ENCODE peak calls at places on chromosome 17, in nine cellular contexts. A is A549, P is ascending aorta, G is breast epithelium, C is colonic mucosa, L is brain microvascular endothelial cell, W is esophagus muscularis mucosa, M is neural progenitor cell, E is HCT116. Q is an unnamed sample.

GRCh38 chr17:67725232-67726206 is 7.8 kb downstream of the NOL11 start:
- DNase-seq in A (no peak), P (no peak), G (no peak), C (no peak), L (no peak), W (no peak), M (no peak), E (no peak), Q (no peak)

GRCh38 chr17:6279659-6280058 is 155.3 kb downstream of the AIPL1 start:
- DNase-seq in A (no peak), P (no peak), G (no peak), C (peak; percentile 60), L (no peak), W (no peak), M (peak; percentile 65), E (peak; percentile 56), Q (no peak)

GRCh38 chr17:9291912-9292562 is 270.7 kb downstream of the NTN1 start:
- DNase-seq in A (peak; percentile 60), P (no peak), G (peak; percentile 55), C (peak; percentile 51), L (peak; percentile 22), W (no peak), M (peak; percentile 44), E (no peak), Q (peak; percentile 8)

GRCh38 chr17:48037924-48038323 is 327 bp upstream of the COPZ2 start:
- DNase-seq in A (peak; percentile 32), P (no peak), G (no peak), C (no peak), L (no peak), W (no peak), M (no peak), E (no peak), Q (no peak)

GRCh38 chr17:12047977-12048376 is 27.3 kb downstream of the MAP2K4 start:
- DNase-seq in A (no peak), P (no peak), G (no peak), C (no peak), L (peak; percentile 53), W (no peak), M (no peak), E (no peak), Q (peak; percentile 17)

GRCh38 chr17:44360826-44361225 is 2.8 kb downstream of the FAM171A2 start:
- DNase-seq in A (no peak), P (no peak), G (no peak), C (no peak), L (peak; percentile 14), W (no peak), M (peak; percentile 85), E (no peak), Q (peak; percentile 22)

GRCh38 chr17:17741346-17742023 is 60.2 kb downstream of the RAI1 start:
- DNase-seq in A (no peak), P (no peak), G (no peak), C (no peak), L (no peak), W (no peak), M (peak; percentile 91), E (no peak), Q (peak; percentile 49)

GRCh38 chr17:74274060-74274702 is at the start of gene DNAI2:
- DNase-seq in A (no peak), P (no peak), G (no peak), C (no peak), L (no peak), W (no peak), M (peak; percentile 75), E (no peak), Q (no peak)

GRCh38 chr17:64069143-64069542 is 48.7 kb upstream of the ICAM2 start:
- DNase-seq in A (no peak), P (no peak), G (no peak), C (no peak), L (no peak), W (no peak), M (no peak), E (no peak), Q (no peak)

GRCh38 chr17:64067642-64068041 is 47.2 kb upstream of the ICAM2 start:
- DNase-seq in A (no peak), P (no peak), G (no peak), C (no peak), L (no peak), W (no peak), M (no peak), E (no peak), Q (no peak)

GRCh38 chr17:64064331-64064730 is 43.9 kb upstream of the ICAM2 start:
- DNase-seq in A (no peak), P (no peak), G (no peak), C (peak; percentile 71), L (no peak), W (no peak), M (no peak), E (no peak), Q (no peak)

GRCh38 chr17:64063766-64064224 is 43.4 kb upstream of the ICAM2 start:
- DNase-seq in A (peak; percentile 53), P (no peak), G (no peak), C (peak; percentile 74), L (peak; percentile 13), W (no peak), M (peak; percentile 78), E (no peak), Q (no peak)

DNA sequence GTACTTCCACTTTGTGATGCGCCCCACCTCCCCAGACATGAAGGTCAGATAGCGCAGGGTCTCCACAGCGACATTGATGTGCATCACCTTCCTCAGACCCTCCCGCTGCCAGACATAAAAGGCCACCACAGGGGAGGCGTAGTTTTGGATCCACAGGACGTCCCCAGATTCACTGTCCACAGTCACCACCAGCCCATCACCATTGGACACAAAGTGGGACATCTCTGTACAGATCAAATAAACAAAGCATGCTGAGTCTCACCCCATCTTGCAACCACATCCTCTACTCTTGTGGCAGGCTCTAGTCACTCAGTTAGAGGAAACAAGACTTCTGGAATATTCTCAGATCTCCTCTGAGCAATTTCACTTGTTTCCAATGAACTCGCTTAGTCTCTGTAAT is 46.3 kb upstream of the ICAM2 start:
- DNase-seq in A (no peak), P (no peak), G (no peak), C (no peak), L (no peak), W (no peak), M (no peak), E (no peak), Q (no peak)
- H3K4me3 ChIP-seq in A (no peak overlapping the region), P (no peak overlapping the region), G (no peak overlapping the region), C (no peak overlapping the region), L (no peak overlapping the region), W (no peak overlapping the region), M (no peak overlapping the region), E (no peak overlapping the region), Q (no peak overlapping the region)

GRCh38 chr17:65554568-65555223 is 6.8 kb downstream of the AXIN2 start:
- DNase-seq in A (no peak), P (no peak), G (no peak), C (peak; percentile 48), L (peak; percentile 3), W (no peak), M (peak; percentile 33), E (no peak), Q (peak; percentile 35)
- TF ChIP-seq CTCF in A (no peak), P (peak; percentile 7), G (no peak), C (no peak), L (peak; percentile 40), W (peak; percentile 36), M (peak; percentile 23), E (no peak), Q (peak; percentile 20)

DNA sequence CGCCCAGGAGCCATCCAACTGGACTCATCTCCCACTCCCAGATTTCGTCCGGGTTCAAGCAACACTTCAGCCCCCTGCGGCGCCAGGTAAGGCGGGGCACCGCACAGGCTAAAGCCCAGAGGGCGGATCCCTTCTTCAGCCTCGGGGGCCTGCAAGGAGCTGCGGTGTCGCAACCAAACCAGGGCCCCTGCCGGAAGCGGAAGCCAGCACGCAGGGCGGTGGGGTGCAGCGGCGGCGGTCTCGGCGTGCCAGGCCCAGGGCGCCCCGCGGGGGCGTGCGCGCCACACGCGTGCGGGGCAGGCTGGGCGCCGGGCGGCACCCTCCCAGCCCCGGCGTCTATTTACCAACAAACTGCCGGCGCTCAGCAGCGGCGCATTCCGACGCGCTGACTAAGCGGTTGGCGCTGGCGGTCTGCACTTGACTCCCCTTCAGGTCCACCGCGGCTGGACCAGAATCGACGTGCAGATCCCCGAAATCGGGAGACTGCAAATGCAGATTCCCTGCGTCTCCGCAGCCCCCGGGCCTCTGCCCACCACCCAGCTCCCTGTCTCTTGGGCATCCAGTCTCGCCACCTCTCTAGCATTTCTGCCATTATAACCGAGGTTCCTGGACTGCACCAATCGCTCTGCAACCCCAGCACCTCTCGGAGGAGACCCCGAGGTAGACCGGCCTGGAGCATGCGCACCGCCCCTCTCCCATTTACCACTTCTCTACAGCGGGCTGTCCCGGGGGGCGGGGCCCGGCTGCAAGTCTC is 433 bp upstream of the DLX4 start:
- DNase-seq in A (peak; percentile 95), P (no peak), G (no peak), C (peak; percentile 64), L (peak; percentile 42), W (no peak), M (peak; percentile 93), E (peak; percentile 75), Q (peak; percentile 48)
- H3K4me3 ChIP-seq in A (peak overlapping the region; percentile 69), P (peak overlapping the region; percentile 52), G (peak overlapping the region; percentile 77), C (peak overlapping the region; percentile 50), L (peak overlapping the region; percentile 9), W (peak overlapping the region; percentile 48), M (peak overlapping the region; percentile 57), E (peak overlapping the region; percentile 59), Q (peak overlapping the region; percentile 7)

DNA sequence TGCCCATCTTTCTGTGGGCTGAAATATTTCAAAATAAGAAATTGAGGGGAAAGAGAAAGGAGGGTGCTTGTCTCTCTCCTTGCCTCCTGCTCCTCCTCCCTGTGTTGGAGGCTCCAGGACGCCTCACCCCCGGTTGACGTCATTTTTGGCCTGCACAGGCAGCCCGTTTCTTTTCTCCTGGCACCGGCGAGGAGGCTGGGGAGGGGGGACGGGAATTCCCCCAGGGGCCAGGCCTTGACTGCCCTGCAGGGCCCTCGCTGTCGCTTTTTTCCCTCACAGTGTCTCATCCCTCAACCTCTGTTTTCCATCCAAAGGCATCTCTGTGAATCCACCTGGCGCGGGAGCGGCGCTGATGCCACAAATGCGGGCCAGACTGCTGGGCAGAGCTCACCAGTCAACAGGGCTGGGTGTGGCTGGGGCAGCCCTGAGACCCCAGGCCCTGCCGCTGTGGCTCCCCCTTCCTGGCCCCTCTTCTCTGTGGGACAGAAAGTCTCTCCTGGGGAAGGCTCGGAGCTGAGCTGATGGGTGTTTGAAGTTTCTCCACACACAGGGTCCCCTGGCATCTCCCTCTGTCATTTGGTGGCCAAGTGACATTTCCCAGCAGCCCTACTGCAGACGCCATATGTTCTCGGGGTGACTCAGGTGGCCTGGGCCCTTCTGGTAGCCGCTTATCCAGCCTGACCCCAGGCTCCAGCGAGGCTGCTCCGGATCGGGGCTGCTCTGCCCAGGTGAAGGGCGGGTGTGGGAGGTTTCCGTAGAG is 16.0 kb downstream of the CENPX start:
- DNase-seq in A (no peak), P (no peak), G (no peak), C (no peak), L (no peak), W (no peak), M (no peak), E (no peak), Q (peak; percentile 29)
- TF ChIP-seq CTCF in A (no peak), P (no peak), G (no peak), C (no peak), L (no peak), W (no peak), M (no peak), E (no peak), Q (no peak)

GRCh38 chr17:13480877-13481276 is 120.9 kb downstream of the HS3ST3A1 start:
- DNase-seq in A (no peak), P (no peak), G (no peak), C (no peak), L (no peak), W (peak; percentile 14), M (no peak), E (no peak), Q (no peak)
- H3K4me3 ChIP-seq in A (no peak overlapping the region), P (no peak overlapping the region), G (no peak overlapping the region), C (no peak overlapping the region), L (no peak overlapping the region), W (no peak overlapping the region), M (no peak overlapping the region), E (no peak overlapping the region), Q (no peak overlapping the region)

Q was measured in astrocyte of the spinal cord.